ENCODE peak calls at places on chromosomes 16 and 17, in six cellular contexts. One of them, this sample, is unnamed.

GRCh38 chr16:9124908-9125584 is 33.6 kb downstream of the HAPSTR1 start:
- DNase-seq in hepatic stellate cell: no peak
- DNase-seq in hypothalamus: no peak
- DNase-seq in H54: no peak
- DNase-seq in neural progenitor cell: no peak
- DNase-seq in foreskin keratinocyte: no peak
- DNase-seq in this sample: no peak

GRCh38 chr16:27240948-27241531 is 27.5 kb downstream of the NSMCE1 start:
- DNase-seq in H54: peak
- DNase-seq in neural progenitor cell: no peak
- DNase-seq in hepatic stellate cell: peak
- DNase-seq in hypothalamus: no peak
- DNase-seq in foreskin keratinocyte: no peak
- DNase-seq in this sample: no peak

GRCh38 chr17:76793775-76794174 is 55.9 kb downstream of the MFSD11 start:
- DNase-seq in hepatic stellate cell: peak
- DNase-seq in H54: no peak
- DNase-seq in neural progenitor cell: peak
- DNase-seq in foreskin keratinocyte: no peak
- DNase-seq in hypothalamus: no peak
- DNase-seq in this sample: no peak

GRCh38 chr17:27481327-27481726 is 25.1 kb downstream of the KSR1 start:
- DNase-seq in H54: no peak
- DNase-seq in foreskin keratinocyte: no peak
- DNase-seq in hypothalamus: no peak
- DNase-seq in neural progenitor cell: no peak
- DNase-seq in hepatic stellate cell: no peak
- DNase-seq in this sample: no peak

GRCh38 chr16:47713225-47713595 is 252.1 kb downstream of the PHKB start:
- DNase-seq in hypothalamus: no peak
- DNase-seq in neural progenitor cell: no peak
- DNase-seq in hepatic stellate cell: peak
- DNase-seq in H54: no peak
- DNase-seq in foreskin keratinocyte: peak
- DNase-seq in this sample: no peak

GRCh38 chr16:83932955-83933673 is 19.9 kb upstream of the OSGIN1 start:
- DNase-seq in hypothalamus: no peak
- DNase-seq in neural progenitor cell: no peak
- DNase-seq in H54: no peak
- DNase-seq in foreskin keratinocyte: no peak
- DNase-seq in hepatic stellate cell: no peak
- DNase-seq in this sample: no peak

GRCh38 chr17:30524847-30525246 is 47.6 kb downstream of the GOSR1 start:
- DNase-seq in neural progenitor cell: no peak
- DNase-seq in hypothalamus: no peak
- DNase-seq in H54: no peak
- DNase-seq in hepatic stellate cell: peak
- DNase-seq in foreskin keratinocyte: no peak
- DNase-seq in this sample: no peak

GRCh38 chr17:38730526-38731379 is 612 bp downstream of the CISD3 start:
- DNase-seq in neural progenitor cell: peak
- DNase-seq in H54: peak
- DNase-seq in hypothalamus: no peak
- DNase-seq in foreskin keratinocyte: no peak
- DNase-seq in hepatic stellate cell: peak
- DNase-seq in this sample: no peak

GRCh38 chr17:65177901-65178300 is 40.7 kb downstream of the RGS9 start:
- DNase-seq in hepatic stellate cell: peak
- DNase-seq in foreskin keratinocyte: no peak
- DNase-seq in neural progenitor cell: no peak
- DNase-seq in hypothalamus: no peak
- DNase-seq in H54: peak
- DNase-seq in this sample: no peak

GRCh38 chr16:81696959-81697293 is 82.2 kb upstream of the PLCG2 start:
- DNase-seq in neural progenitor cell: no peak
- DNase-seq in foreskin keratinocyte: no peak
- DNase-seq in hepatic stellate cell: no peak
- DNase-seq in H54: no peak
- DNase-seq in hypothalamus: no peak
- DNase-seq in this sample: no peak

GRCh38 chr17:41540921-41541625 is 13.0 kb upstream of the KRT19 start:
- DNase-seq in neural progenitor cell: no peak
- DNase-seq in H54: no peak
- DNase-seq in hepatic stellate cell: no peak
- DNase-seq in hypothalamus: no peak
- DNase-seq in foreskin keratinocyte: no peak
- DNase-seq in this sample: no peak

GRCh38 chr16:721765-722481 is 977 bp downstream of the ANTKMT start:
- DNase-seq in neural progenitor cell: no peak
- DNase-seq in hepatic stellate cell: no peak
- DNase-seq in foreskin keratinocyte: no peak
- DNase-seq in hypothalamus: no peak
- DNase-seq in H54: no peak
- DNase-seq in this sample: no peak

GRCh38 chr16:17238285-17239028 is 232.3 kb downstream of the XYLT1 start:
- DNase-seq in hepatic stellate cell: no peak
- DNase-seq in foreskin keratinocyte: no peak
- DNase-seq in H54: no peak
- DNase-seq in neural progenitor cell: no peak
- DNase-seq in hypothalamus: no peak
- DNase-seq in this sample: no peak

GRCh38 chr17:61942085-61942484 is 14.3 kb upstream of the INTS2 start:
- DNase-seq in foreskin keratinocyte: no peak
- DNase-seq in H54: no peak
- DNase-seq in hypothalamus: no peak
- DNase-seq in neural progenitor cell: no peak
- DNase-seq in hepatic stellate cell: no peak
- DNase-seq in this sample: no peak

GRCh38 chr17:27218041-27218440 is 75.9 kb upstream of the WSB1 start:
- DNase-seq in neural progenitor cell: no peak
- DNase-seq in H54: no peak
- DNase-seq in hypothalamus: no peak
- DNase-seq in hepatic stellate cell: no peak
- DNase-seq in foreskin keratinocyte: no peak
- DNase-seq in this sample: no peak